ENCODE peak calls at places on chromosomes 13 and 19, in five cellular contexts. B is A549, H is IMR-90, X is K562, Q is H1. S is an unnamed sample.

GRCh38 chr19:42216653-42217521 is 590 bp downstream of the DEDD2 start:
- DNase-seq in B (no peak), H (peak; percentile 16), X (peak; percentile 66), Q (peak; percentile 85), S (peak; percentile 15)

GRCh38 chr19:11982526-11982925 is 17.7 kb downstream of the ZNF763 start:
- DNase-seq in B (no peak), H (no peak), X (no peak), Q (no peak), S (no peak)

GRCh38 chr19:56595548-56595899 is 422 bp downstream of the ZNF71 start:
- DNase-seq in B (no peak), H (peak; percentile 9), X (no peak), Q (no peak), S (no peak)

GRCh38 chr13:113903912-113904311 is 40.0 kb upstream of the GAS6 start:
- DNase-seq in B (no peak), H (no peak), X (no peak), Q (no peak), S (no peak)

GRCh38 chr13:114078501-114079451 is 53.6 kb downstream of the RASA3 start:
- DNase-seq in B (no peak), H (peak; percentile 84), X (no peak), Q (no peak), S (no peak)

GRCh38 chr13:95644611-95645052 is at the start of gene DZIP1:
- DNase-seq in B (peak; percentile 83), H (peak; percentile 83), X (no peak), Q (no peak), S (peak; percentile 75)

GRCh38 chr19:19860756-19861390 is 4.8 kb upstream of the ZNF253 start:
- DNase-seq in B (no peak), H (no peak), X (peak; percentile 48), Q (peak; percentile 87), S (no peak)

GRCh38 chr19:35166100-35167063 is 11.8 kb downstream of the FXYD5 start:
- DNase-seq in B (no peak), H (no peak), X (peak; percentile 86), Q (no peak), S (no peak)

GRCh38 chr13:29587645-29588044 is 7.8 kb downstream of the SLC7A1 start:
- DNase-seq in B (no peak), H (peak; percentile 24), X (no peak), Q (no peak), S (no peak)

GRCh38 chr13:105994340-105994739 is 541.1 kb downstream of the EFNB2 start:
- DNase-seq in B (no peak), H (no peak), X (no peak), Q (no peak), S (no peak)

GRCh38 chr13:41231786-41232185 is 31.6 kb downstream of the MTRF1 start:
- DNase-seq in B (no peak), H (peak; percentile 37), X (no peak), Q (no peak), S (peak; percentile 28)

GRCh38 chr13:49400755-49401659 is 42.9 kb downstream of the CAB39L start:
- DNase-seq in B (no peak), H (peak; percentile 87), X (peak; percentile 19), Q (no peak), S (no peak)

GRCh38 chr13:94640676-94641075 is 39.0 kb downstream of the GPR180 start:
- DNase-seq in B (no peak), H (peak; percentile 34), X (no peak), Q (no peak), S (no peak)

GRCh38 chr13:51584731-51585191 is 499 bp downstream of the WDFY2 start:
- DNase-seq in B (peak; percentile 66), H (peak; percentile 37), X (peak; percentile 7), Q (peak; percentile 81), S (peak; percentile 64)

GRCh38 chr13:94192576-94192975 is 286.9 kb downstream of the DCT start:
- DNase-seq in B (peak; percentile 13), H (peak; percentile 26), X (no peak), Q (peak; percentile 74), S (peak; percentile 30)

GRCh38 chr19:6718741-6719539 is 1.5 kb downstream of the C3 start:
- DNase-seq in B (peak; percentile 63), H (no peak), X (peak; percentile 99), Q (no peak), S (peak; percentile 93)

GRCh38 chr13:70255406-70255991 is 147.2 kb upstream of the KLHL1 start:
- DNase-seq in B (no peak), H (no peak), X (no peak), Q (no peak), S (no peak)

GRCh38 chr13:70253834-70254233 is 145.6 kb upstream of the KLHL1 start:
- DNase-seq in B (no peak), H (no peak), X (no peak), Q (no peak), S (peak; percentile 9)

GRCh38 chr13:70249332-70250064 is 141.2 kb upstream of the KLHL1 start:
- DNase-seq in B (peak; percentile 55), H (no peak), X (no peak), Q (no peak), S (peak; percentile 87)

DNA sequence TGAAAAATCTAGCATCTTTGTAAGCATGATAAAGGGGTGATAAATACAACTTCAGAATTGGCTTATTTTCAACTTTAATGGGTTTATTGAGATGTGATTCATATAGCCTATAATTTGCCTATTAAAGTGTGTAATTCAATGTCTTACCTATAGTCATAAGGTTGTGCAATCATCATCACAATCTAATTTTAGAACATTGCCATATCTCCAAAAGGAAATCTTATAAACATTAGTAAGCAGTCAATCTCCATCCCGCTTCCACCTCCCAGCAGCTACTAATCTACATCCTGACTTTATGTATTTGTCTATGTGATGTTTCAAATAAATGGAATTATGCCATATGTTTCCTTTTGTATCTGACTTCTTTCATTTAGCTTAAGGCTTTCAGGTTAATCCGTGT is 145.2 kb upstream of the KLHL1 start:
- DNase-seq in B (no peak), H (no peak), X (no peak), Q (no peak), S (no peak)
- TF ChIP-seq MAFK in B (no peak), H (no peak), X (no peak), Q (no peak), S (no peak)

GRCh38 chr13:53151692-53152421 is 123.2 kb downstream of the OLFM4 start:
- DNase-seq in B (peak; percentile 27), H (peak; percentile 34), X (peak; percentile 38), Q (peak; percentile 78), S (peak; percentile 43)
- TF ChIP-seq MAFK in B (no peak), H (no peak), X (no peak), Q (no peak), S (no peak)

DNA sequence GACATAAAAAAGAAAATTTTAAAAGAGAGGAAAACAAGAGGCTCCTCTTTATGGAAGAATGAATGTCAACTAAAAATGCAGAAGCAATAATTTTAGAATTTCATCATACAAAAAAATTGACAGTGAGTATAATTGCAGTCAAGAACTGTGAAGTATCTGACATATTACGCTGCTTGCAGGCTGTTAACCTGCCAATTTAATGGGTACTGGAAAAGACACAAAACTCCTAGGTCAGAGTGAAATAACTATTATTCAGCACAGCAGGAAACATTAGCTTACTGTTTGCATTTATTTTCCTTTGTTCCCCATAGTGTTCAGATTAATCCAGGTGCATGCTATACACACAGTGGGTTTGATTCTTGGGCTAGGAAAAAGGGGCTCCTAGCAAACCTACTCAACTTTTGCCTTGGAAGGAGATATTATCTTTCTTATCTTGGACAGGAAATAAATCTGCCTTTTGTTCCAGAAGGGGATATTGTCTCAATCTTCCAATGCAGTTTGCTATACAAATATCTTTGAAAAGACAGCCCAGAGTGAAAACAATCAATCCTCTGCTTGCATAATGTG is 443.6 kb downstream of the TBC1D4 start:
- DNase-seq in B (no peak), H (no peak), X (no peak), Q (no peak), S (no peak)
- TF ChIP-seq MAFK in B (no peak), H (no peak), X (no peak), Q (no peak), S (no peak)

GRCh38 chr13:102536196-102536595 is 60.6 kb upstream of the TPP2 start:
- DNase-seq in B (no peak), H (no peak), X (no peak), Q (no peak), S (no peak)

GRCh38 chr13:102538938-102539337 is 57.8 kb upstream of the TPP2 start:
- DNase-seq in B (no peak), H (no peak), X (no peak), Q (no peak), S (no peak)

GRCh38 chr13:102536695-102537485 is 59.9 kb upstream of the TPP2 start:
- DNase-seq in B (no peak), H (no peak), X (no peak), Q (no peak), S (no peak)
- TF ChIP-seq MAFK in B (no peak), H (no peak), X (no peak), Q (no peak), S (no peak)

DNA sequence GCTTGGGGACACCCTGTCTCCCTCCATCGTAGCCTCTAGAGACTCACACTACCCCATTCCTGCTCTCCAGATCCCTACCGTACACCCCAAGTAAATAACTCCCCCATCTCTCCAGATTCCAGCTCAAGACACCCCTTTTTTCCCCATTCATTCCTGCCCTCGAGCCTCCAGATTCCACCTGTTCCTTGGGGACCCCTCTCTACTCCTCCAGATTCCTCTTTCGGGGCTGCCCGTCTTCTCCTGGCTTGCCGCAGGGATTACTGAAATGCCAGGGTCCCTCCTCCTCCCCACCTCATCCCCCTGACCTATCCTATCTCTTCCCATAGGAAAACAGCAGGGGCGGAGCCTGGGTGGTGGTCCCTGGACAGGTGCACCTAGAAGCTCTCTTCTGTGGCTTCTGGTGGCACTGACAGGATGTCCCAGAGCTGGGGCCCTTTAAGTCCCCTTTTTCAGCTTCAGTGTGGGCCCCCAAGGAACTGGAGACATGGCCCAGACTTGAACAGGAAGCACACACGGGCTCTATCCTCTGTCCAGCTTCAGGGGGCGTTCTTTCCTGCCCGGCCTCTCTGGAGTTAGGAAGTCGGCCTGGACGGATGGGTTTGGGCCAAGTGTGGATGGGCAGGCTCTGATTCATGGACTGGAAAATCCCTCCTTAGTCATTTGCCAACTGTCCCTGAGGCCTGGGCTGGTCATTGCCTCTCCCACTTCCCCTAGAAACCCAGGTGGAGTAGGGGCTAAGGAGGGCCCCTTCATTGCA is 1.2 kb downstream of the ZSWIM4 start:
- DNase-seq in B (peak; percentile 87), H (peak; percentile 98), X (no peak), Q (peak; percentile 62), S (peak; percentile 23)
- TF ChIP-seq MAFK in B (no peak), H (no peak), X (no peak), Q (no peak), S (no peak)

DNA sequence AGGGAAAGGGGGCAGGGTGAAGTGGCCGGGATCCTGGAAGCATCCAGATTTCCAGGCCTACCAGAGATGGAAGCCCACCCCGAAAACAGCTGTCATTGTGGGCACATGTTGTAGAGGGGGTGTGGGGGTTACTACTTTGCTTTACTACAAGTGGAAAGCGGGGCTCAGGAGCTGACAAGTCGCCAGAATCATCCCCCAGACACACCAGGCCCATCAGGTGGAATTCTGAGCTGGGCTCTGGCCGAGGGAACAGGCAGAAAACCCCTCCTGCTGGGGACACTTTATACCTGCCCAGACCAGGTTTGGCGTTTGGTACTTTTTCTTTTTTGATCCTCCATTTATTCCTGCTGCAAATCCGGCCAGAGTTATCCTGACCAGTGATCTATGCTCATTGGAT is 3.8 kb downstream of the CDX2 start:
- DNase-seq in B (no peak), H (no peak), X (no peak), Q (no peak), S (no peak)
- TF ChIP-seq MAFK in B (no peak), H (no peak), X (no peak), Q (no peak), S (no peak)

S was measured in HepG2.